ENCODE peak calls at places on chromosome 20, in seven cellular contexts. One of them, this sample, is unnamed.

GRCh38 chr20:10115021-10115420 is 80.2 kb downstream of the ANKEF1 start:
- DNase-seq in mucosa of descending colon: no peak
- DNase-seq in left lung: no peak
- DNase-seq in IMR-90: peak; percentile 79
- DNase-seq in GM23338: no peak
- DNase-seq in BE2C: no peak
- DNase-seq in tibial nerve: no peak
- DNase-seq in this sample: no peak

GRCh38 chr20:48260370-48260769 is 475.1 kb upstream of the SULF2 start:
- DNase-seq in mucosa of descending colon: no peak
- DNase-seq in left lung: no peak
- DNase-seq in IMR-90: no peak
- DNase-seq in GM23338: no peak
- DNase-seq in BE2C: peak; percentile 91
- DNase-seq in tibial nerve: no peak
- DNase-seq in this sample: no peak

GRCh38 chr20:58010186-58010585 is 218.3 kb downstream of the ANKRD60 start:
- DNase-seq in mucosa of descending colon: no peak
- DNase-seq in left lung: no peak
- DNase-seq in IMR-90: no peak
- DNase-seq in GM23338: no peak
- DNase-seq in BE2C: no peak
- DNase-seq in tibial nerve: no peak
- DNase-seq in this sample: no peak

GRCh38 chr20:6750438-6750837 is 17.0 kb upstream of the BMP2 start:
- DNase-seq in mucosa of descending colon: no peak
- DNase-seq in left lung: no peak
- DNase-seq in IMR-90: no peak
- DNase-seq in GM23338: no peak
- DNase-seq in BE2C: no peak
- DNase-seq in tibial nerve: no peak
- DNase-seq in this sample: no peak

GRCh38 chr20:47568019-47568418 is 66.3 kb downstream of the NCOA3 start:
- DNase-seq in mucosa of descending colon: no peak
- DNase-seq in left lung: no peak
- DNase-seq in IMR-90: peak; percentile 90
- DNase-seq in GM23338: no peak
- DNase-seq in BE2C: no peak
- DNase-seq in tibial nerve: no peak
- DNase-seq in this sample: no peak

GRCh38 chr20:12306107-12306506 is 388.4 kb downstream of the BTBD3 start:
- DNase-seq in mucosa of descending colon: no peak
- DNase-seq in left lung: no peak
- DNase-seq in IMR-90: no peak
- DNase-seq in GM23338: no peak
- DNase-seq in BE2C: no peak
- DNase-seq in tibial nerve: no peak
- DNase-seq in this sample: no peak

GRCh38 chr20:13800728-13801134 is 15.9 kb downstream of the NDUFAF5 start:
- DNase-seq in mucosa of descending colon: peak; percentile 63
- DNase-seq in left lung: no peak
- DNase-seq in IMR-90: peak; percentile 85
- DNase-seq in GM23338: no peak
- DNase-seq in BE2C: peak; percentile 73
- DNase-seq in tibial nerve: peak; percentile 50
- DNase-seq in this sample: peak; percentile 98

GRCh38 chr20:23655551-23656211 is 17.9 kb upstream of the CST3 start:
- DNase-seq in mucosa of descending colon: peak; percentile 46
- DNase-seq in left lung: peak; percentile 91
- DNase-seq in IMR-90: no peak
- DNase-seq in GM23338: no peak
- DNase-seq in BE2C: no peak
- DNase-seq in tibial nerve: peak; percentile 41
- DNase-seq in this sample: no peak

GRCh38 chr20:57266251-57267157 is at the start of gene BMP7:
- DNase-seq in mucosa of descending colon: no peak
- DNase-seq in left lung: no peak
- DNase-seq in IMR-90: no peak
- DNase-seq in GM23338: peak; percentile 82
- DNase-seq in BE2C: peak; percentile 34
- DNase-seq in tibial nerve: no peak
- DNase-seq in this sample: no peak

GRCh38 chr20:13430346-13431002 is 208.3 kb downstream of the TASP1 start:
- DNase-seq in mucosa of descending colon: no peak
- DNase-seq in left lung: peak; percentile 10
- DNase-seq in IMR-90: peak; percentile 29
- DNase-seq in GM23338: no peak
- DNase-seq in BE2C: no peak
- DNase-seq in tibial nerve: no peak
- DNase-seq in this sample: no peak

GRCh38 chr20:58892932-58893224 is 40.4 kb downstream of the GNAS start:
- DNase-seq in mucosa of descending colon: no peak
- DNase-seq in left lung: no peak
- DNase-seq in IMR-90: no peak
- DNase-seq in GM23338: no peak
- DNase-seq in BE2C: no peak
- DNase-seq in tibial nerve: no peak
- DNase-seq in this sample: no peak

GRCh38 chr20:33909331-33909921 is 84.3 kb upstream of the RALY start:
- DNase-seq in mucosa of descending colon: no peak
- DNase-seq in left lung: no peak
- DNase-seq in IMR-90: peak; percentile 96
- DNase-seq in GM23338: no peak
- DNase-seq in BE2C: no peak
- DNase-seq in tibial nerve: no peak
- DNase-seq in this sample: no peak

GRCh38 chr20:3846378-3846739 is 275 bp upstream of the MAVS start:
- DNase-seq in mucosa of descending colon: no peak
- DNase-seq in left lung: no peak
- DNase-seq in IMR-90: no peak
- DNase-seq in GM23338: no peak
- DNase-seq in BE2C: no peak
- DNase-seq in tibial nerve: no peak
- DNase-seq in this sample: no peak

GRCh38 chr20:3847419-3847940 is 846 bp downstream of the MAVS start:
- DNase-seq in mucosa of descending colon: no peak
- DNase-seq in left lung: peak; percentile 50
- DNase-seq in IMR-90: no peak
- DNase-seq in GM23338: no peak
- DNase-seq in BE2C: no peak
- DNase-seq in tibial nerve: no peak
- DNase-seq in this sample: no peak

GRCh38 chr20:3848565-3848964 is 1.9 kb downstream of the MAVS start:
- DNase-seq in mucosa of descending colon: no peak
- DNase-seq in left lung: no peak
- DNase-seq in IMR-90: no peak
- DNase-seq in GM23338: no peak
- DNase-seq in BE2C: no peak
- DNase-seq in tibial nerve: no peak
- DNase-seq in this sample: no peak

GRCh38 chr20:3843490-3843889 is 3.1 kb upstream of the MAVS start:
- DNase-seq in mucosa of descending colon: peak; percentile 47
- DNase-seq in left lung: peak; percentile 23
- DNase-seq in IMR-90: peak; percentile 84
- DNase-seq in GM23338: no peak
- DNase-seq in BE2C: peak; percentile 54
- DNase-seq in tibial nerve: no peak
- DNase-seq in this sample: no peak

GRCh38 chr20:3846740-3847418 is at the start of gene MAVS:
- DNase-seq in mucosa of descending colon: peak; percentile 94
- DNase-seq in left lung: peak; percentile 97
- DNase-seq in IMR-90: peak; percentile 70
- DNase-seq in GM23338: peak; percentile 95
- DNase-seq in BE2C: peak; percentile 96
- DNase-seq in tibial nerve: peak; percentile 80
- DNase-seq in this sample: peak; percentile 79
- TF ChIP-seq CTCF in mucosa of descending colon: no peak
- TF ChIP-seq CTCF in left lung: no peak
- TF ChIP-seq CTCF in IMR-90: no peak
- TF ChIP-seq CTCF in GM23338: no peak
- TF ChIP-seq CTCF in BE2C: no peak
- TF ChIP-seq CTCF in tibial nerve: no peak
- TF ChIP-seq CTCF in this sample: no peak

GRCh38 chr20:22386300-22386623 is 198.1 kb downstream of the FOXA2 start:
- DNase-seq in mucosa of descending colon: no peak
- DNase-seq in left lung: no peak
- DNase-seq in IMR-90: no peak
- DNase-seq in GM23338: no peak
- DNase-seq in BE2C: no peak
- DNase-seq in tibial nerve: no peak
- DNase-seq in this sample: no peak
- H3K4me1 ChIP-seq in mucosa of descending colon: peaks cover 16% of the 10 kb centered on the region
- H3K4me1 ChIP-seq in left lung: peaks cover 12% of the 10 kb centered on the region
- H3K4me1 ChIP-seq in IMR-90: no peaks in the 10 kb centered on the region
- H3K4me1 ChIP-seq in GM23338: peaks cover 6% of the 10 kb centered on the region
- H3K4me1 ChIP-seq in BE2C: no peaks in the 10 kb centered on the region
- H3K4me1 ChIP-seq in tibial nerve: no peaks in the 10 kb centered on the region
- H3K4me1 ChIP-seq in this sample: no peaks in the 10 kb centered on the region

GRCh38 chr20:62899633-62900051 is 26.7 kb downstream of the DIDO1 start:
- DNase-seq in mucosa of descending colon: no peak
- DNase-seq in left lung: no peak
- DNase-seq in IMR-90: no peak
- DNase-seq in GM23338: peak; percentile 78
- DNase-seq in BE2C: no peak
- DNase-seq in tibial nerve: no peak
- DNase-seq in this sample: no peak

GRCh38 chr20:62898970-62899632 is 27.2 kb downstream of the DIDO1 start:
- DNase-seq in mucosa of descending colon: no peak
- DNase-seq in left lung: no peak
- DNase-seq in IMR-90: no peak
- DNase-seq in GM23338: no peak
- DNase-seq in BE2C: no peak
- DNase-seq in tibial nerve: no peak
- DNase-seq in this sample: no peak

GRCh38 chr20:62900692-62901584 is 25.4 kb downstream of the DIDO1 start:
- DNase-seq in mucosa of descending colon: peak; percentile 58
- DNase-seq in left lung: no peak
- DNase-seq in IMR-90: no peak
- DNase-seq in GM23338: peak; percentile 73
- DNase-seq in BE2C: no peak
- DNase-seq in tibial nerve: no peak
- DNase-seq in this sample: no peak

GRCh38 chr20:62901891-62902290 is 24.4 kb downstream of the DIDO1 start:
- DNase-seq in mucosa of descending colon: peak; percentile 31
- DNase-seq in left lung: no peak
- DNase-seq in IMR-90: no peak
- DNase-seq in GM23338: no peak
- DNase-seq in BE2C: no peak
- DNase-seq in tibial nerve: no peak
- DNase-seq in this sample: no peak

DNA sequence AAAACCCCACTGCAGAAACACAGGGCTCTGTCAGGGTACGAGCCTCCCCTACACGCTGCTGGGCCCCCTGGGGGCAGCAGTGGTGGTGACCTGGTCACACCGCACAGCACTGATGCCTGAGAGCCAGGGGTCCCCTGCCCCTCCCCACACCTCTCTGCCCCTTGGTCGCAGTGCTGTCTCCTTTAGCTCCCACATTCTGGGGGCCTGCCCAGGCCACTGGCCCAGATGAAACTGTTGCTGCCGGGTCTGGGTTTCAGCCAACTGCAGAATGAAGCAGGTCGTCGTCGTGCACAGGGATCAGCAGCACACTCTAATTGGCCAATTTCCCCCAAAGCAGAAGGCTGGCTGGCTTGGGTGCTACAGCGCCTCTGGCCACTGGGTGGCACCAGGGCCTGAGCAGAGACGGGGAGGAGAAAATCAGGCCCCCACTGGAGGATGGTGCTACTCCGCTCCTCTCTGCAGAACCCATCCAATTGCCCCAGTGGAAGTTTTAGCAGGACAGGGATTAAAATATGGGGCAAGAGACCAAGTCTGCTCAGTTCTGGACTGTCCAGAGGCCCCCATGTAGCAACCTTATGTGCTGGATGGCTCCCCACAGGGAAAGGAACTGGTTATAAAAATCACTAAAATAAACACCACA is 26.1 kb downstream of the DIDO1 start:
- DNase-seq in mucosa of descending colon: peak; percentile 86
- DNase-seq in left lung: peak; percentile 86
- DNase-seq in IMR-90: peak; percentile 64
- DNase-seq in GM23338: peak; percentile 92
- DNase-seq in BE2C: peak; percentile 88
- DNase-seq in tibial nerve: peak; percentile 71
- DNase-seq in this sample: peak; percentile 61
- TF ChIP-seq CTCF in mucosa of descending colon: peak; percentile 89
- TF ChIP-seq CTCF in left lung: peak; percentile 91
- TF ChIP-seq CTCF in IMR-90: peak; percentile 89
- TF ChIP-seq CTCF in GM23338: peak; percentile 62
- TF ChIP-seq CTCF in BE2C: peak; percentile 75
- TF ChIP-seq CTCF in tibial nerve: peak; percentile 91
- TF ChIP-seq CTCF in this sample: peak; percentile 88

DNA sequence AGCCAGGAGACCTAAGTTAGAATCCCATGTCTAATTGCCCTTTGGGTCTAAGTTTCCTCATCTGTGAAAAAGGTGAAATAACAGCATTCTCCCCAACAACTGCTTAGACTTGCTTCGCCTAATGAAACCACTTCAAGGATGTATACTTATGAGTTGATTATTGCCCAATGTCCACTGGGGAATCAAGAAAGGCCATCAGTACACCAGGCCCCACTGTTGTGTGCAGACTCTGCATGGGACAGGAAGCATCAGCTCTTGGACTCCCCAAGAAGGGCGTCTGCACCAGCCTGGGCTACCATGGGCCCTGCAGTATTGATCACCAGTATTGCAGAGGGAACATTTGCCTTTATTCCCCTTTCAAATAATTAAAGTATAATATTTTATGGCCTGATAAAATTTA is 189.6 kb downstream of the MAFB start:
- DNase-seq in mucosa of descending colon: no peak
- DNase-seq in left lung: no peak
- DNase-seq in IMR-90: no peak
- DNase-seq in GM23338: no peak
- DNase-seq in BE2C: no peak
- DNase-seq in tibial nerve: no peak
- DNase-seq in this sample: no peak
- H3K4me1 ChIP-seq in mucosa of descending colon: no peaks in the 10 kb centered on the region
- H3K4me1 ChIP-seq in left lung: peaks cover 70% of the 10 kb centered on the region
- H3K4me1 ChIP-seq in IMR-90: no peaks in the 10 kb centered on the region
- H3K4me1 ChIP-seq in GM23338: no peaks in the 10 kb centered on the region
- H3K4me1 ChIP-seq in BE2C: no peaks in the 10 kb centered on the region
- H3K4me1 ChIP-seq in tibial nerve: no peaks in the 10 kb centered on the region
- H3K4me1 ChIP-seq in this sample: no peaks in the 10 kb centered on the region

GRCh38 chr20:25223179-25223661 is 24.7 kb upstream of the PYGB start:
- DNase-seq in mucosa of descending colon: peak; percentile 66
- DNase-seq in left lung: no peak
- DNase-seq in IMR-90: peak; percentile 97
- DNase-seq in GM23338: peak; percentile 33
- DNase-seq in BE2C: peak; percentile 37
- DNase-seq in tibial nerve: no peak
- DNase-seq in this sample: no peak
- TF ChIP-seq CTCF in mucosa of descending colon: no peak
- TF ChIP-seq CTCF in left lung: no peak
- TF ChIP-seq CTCF in IMR-90: peak; percentile 35
- TF ChIP-seq CTCF in GM23338: no peak
- TF ChIP-seq CTCF in BE2C: no peak
- TF ChIP-seq CTCF in tibial nerve: no peak
- TF ChIP-seq CTCF in this sample: no peak

GRCh38 chr20:44173846-44174245 is 13.1 kb downstream of the JPH2 start:
- DNase-seq in mucosa of descending colon: no peak
- DNase-seq in left lung: no peak
- DNase-seq in IMR-90: no peak
- DNase-seq in GM23338: no peak
- DNase-seq in BE2C: no peak
- DNase-seq in tibial nerve: no peak
- DNase-seq in this sample: no peak
- H3K4me1 ChIP-seq in mucosa of descending colon: no peaks in the 10 kb centered on the region
- H3K4me1 ChIP-seq in left lung: no peaks in the 10 kb centered on the region
- H3K4me1 ChIP-seq in IMR-90: no peaks in the 10 kb centered on the region
- H3K4me1 ChIP-seq in GM23338: no peaks in the 10 kb centered on the region
- H3K4me1 ChIP-seq in BE2C: no peaks in the 10 kb centered on the region
- H3K4me1 ChIP-seq in tibial nerve: no peaks in the 10 kb centered on the region
- H3K4me1 ChIP-seq in this sample: peaks cover 85% of the 10 kb centered on the region

GRCh38 chr20:35621560-35621946 is 5.9 kb downstream of the SPAG4 start:
- DNase-seq in mucosa of descending colon: no peak
- DNase-seq in left lung: no peak
- DNase-seq in IMR-90: no peak
- DNase-seq in GM23338: peak; percentile 67
- DNase-seq in BE2C: no peak
- DNase-seq in tibial nerve: no peak
- DNase-seq in this sample: no peak
- TF ChIP-seq CTCF in mucosa of descending colon: no peak
- TF ChIP-seq CTCF in left lung: no peak
- TF ChIP-seq CTCF in IMR-90: no peak
- TF ChIP-seq CTCF in GM23338: peak; percentile 33
- TF ChIP-seq CTCF in BE2C: peak; percentile 33
- TF ChIP-seq CTCF in tibial nerve: no peak
- TF ChIP-seq CTCF in this sample: no peak

This sample was measured in gastrocnemius medialis.